ENCODE peak calls at places on chromosome 21, in four cellular contexts. D is fibroblast of the conjunctiva, O is T follicular helper cell, Q is NCI-H345. P is an unnamed sample.

GRCh38 chr21:32143222-32143939 is 135.5 kb downstream of the MIS18A start:
- DNase-seq in D (peak; percentile 61), O (no peak), Q (no peak), P (peak; percentile 37)

GRCh38 chr21:42004406-42005199 is 5.6 kb downstream of the ZBTB21 start:
- DNase-seq in D (no peak), O (no peak), Q (no peak), P (no peak)

GRCh38 chr21:16072692-16073091 is 342.9 kb downstream of the USP25 start:
- DNase-seq in D (peak; percentile 87), O (no peak), Q (no peak), P (peak; percentile 82)

GRCh38 chr21:33655591-33656221 is 13.4 kb downstream of the ITSN1 start:
- DNase-seq in D (peak; percentile 65), O (no peak), Q (no peak), P (no peak)

GRCh38 chr21:32413697-32414578 is 1.4 kb downstream of the EVA1C start:
- DNase-seq in D (no peak), O (no peak), Q (no peak), P (no peak)

GRCh38 chr21:45594721-45595489 is 48.6 kb upstream of the PCBP3 start:
- DNase-seq in D (no peak), O (no peak), Q (no peak), P (no peak)

GRCh38 chr21:38289697-38290096 is 32.9 kb downstream of the KCNJ15 start:
- DNase-seq in D (peak; percentile 87), O (no peak), Q (no peak), P (peak; percentile 96)

GRCh38 chr21:38948377-38948776 is 142.6 kb downstream of the ETS2 start:
- DNase-seq in D (no peak), O (no peak), Q (no peak), P (no peak)

GRCh38 chr21:34840693-34841092 is 171.9 kb downstream of the CLIC6 start:
- DNase-seq in D (no peak), O (no peak), Q (no peak), P (no peak)

GRCh38 chr21:43361127-43361492 is 65.8 kb downstream of the SIK1 start:
- DNase-seq in D (no peak), O (no peak), Q (peak; percentile 54), P (no peak)

GRCh38 chr21:15801352-15801863 is 71.6 kb downstream of the USP25 start:
- DNase-seq in D (no peak), O (no peak), Q (no peak), P (no peak)

GRCh38 chr21:35088235-35088865 is 39.2 kb upstream of the RUNX1 start:
- DNase-seq in D (no peak), O (no peak), Q (no peak), P (no peak)

GRCh38 chr21:14050121-14050520 is 160.6 kb downstream of the LIPI start:
- DNase-seq in D (no peak), O (no peak), Q (no peak), P (no peak)

GRCh38 chr21:15557925-15558324 is 171.9 kb upstream of the USP25 start:
- DNase-seq in D (no peak), O (no peak), Q (no peak), P (no peak)

GRCh38 chr21:42798106-42798505 is 81.2 kb downstream of the WDR4 start:
- DNase-seq in D (no peak), O (no peak), Q (no peak), P (no peak)

GRCh38 chr21:44890338-44890931 is 16.9 kb upstream of the PTTG1IP start:
- DNase-seq in D (no peak), O (no peak), Q (no peak), P (no peak)

GRCh38 chr21:36379236-36379635 is 6.0 kb upstream of the CHAF1B start:
- DNase-seq in D (no peak), O (no peak), Q (no peak), P (no peak)

GRCh38 chr21:45287438-45288391 is at the start of gene POFUT2:
- DNase-seq in D (peak; percentile 92), O (peak; percentile 97), Q (peak; percentile 98), P (peak; percentile 88)

GRCh38 chr21:38806153-38806941 is 618 bp downstream of the ETS2 start:
- DNase-seq in D (no peak), O (peak; percentile 10), Q (peak; percentile 48), P (no peak)

GRCh38 chr21:45308211-45309068 is 20.7 kb upstream of the POFUT2 start:
- DNase-seq in D (no peak), O (no peak), Q (no peak), P (peak; percentile 79)

GRCh38 chr21:42319368-42319767 is 4.2 kb upstream of the TFF3 start:
- DNase-seq in D (no peak), O (no peak), Q (no peak), P (no peak)

GRCh38 chr21:33289199-33289819 is 23.1 kb downstream of the IL10RB start:
- DNase-seq in D (no peak), O (no peak), Q (no peak), P (no peak)

GRCh38 chr21:29271927-29272333 is 26.8 kb upstream of the BACH1 start:
- DNase-seq in D (no peak), O (no peak), Q (no peak), P (no peak)

GRCh38 chr21:39022901-39023693 is 160.2 kb downstream of the PSMG1 start:
- DNase-seq in D (peak; percentile 49), O (no peak), Q (peak; percentile 97), P (no peak)